ENCODE peak calls at places on chromosomes 11 and 22, in nine cellular contexts. F is HS-5; H is brain microvascular endothelial cell; T is bronchial epithelial cell; I is effector CD4-positive, alpha-beta T cell; K is tibial nerve; R is NCI-H1436; Z is suprapubic skin; M is CD8-positive, alpha-beta memory T cell. S is an unnamed sample.

GRCh38 chr11:92830382-92831148 is 138.9 kb upstream of the MTNR1B start:
- DNase-seq in F (no peak), H (no peak), T (no peak), I (no peak), K (no peak), R (no peak), Z (no peak), M (no peak), S (no peak)

GRCh38 chr11:23192256-23192655 is 332.0 kb upstream of the CCDC179 start:
- DNase-seq in F (no peak), H (no peak), T (peak; percentile 31), I (no peak), K (no peak), R (no peak), Z (no peak), M (no peak), S (peak; percentile 4)

GRCh38 chr22:37765953-37766566 is 41.7 kb upstream of the GCAT start:
- DNase-seq in F (no peak), H (no peak), T (no peak), I (no peak), K (no peak), R (no peak), Z (no peak), M (no peak), S (no peak)

GRCh38 chr11:9158898-9159391 is 67.5 kb upstream of the SCUBE2 start:
- DNase-seq in F (peak; percentile 55), H (peak; percentile 47), T (peak; percentile 88), I (no peak), K (no peak), R (no peak), Z (no peak), M (no peak), S (peak; percentile 27)

GRCh38 chr11:11806586-11806985 is 35.2 kb upstream of the USP47 start:
- DNase-seq in F (no peak), H (no peak), T (no peak), I (no peak), K (no peak), R (no peak), Z (no peak), M (no peak), S (no peak)

GRCh38 chr11:110735431-110736157 is 23.4 kb upstream of the ARHGAP20 start:
- DNase-seq in F (no peak), H (no peak), T (no peak), I (no peak), K (no peak), R (no peak), Z (no peak), M (no peak), S (no peak)

GRCh38 chr11:44887598-44887997 is 63.1 kb downstream of the TP53I11 start:
- DNase-seq in F (no peak), H (no peak), T (no peak), I (no peak), K (no peak), R (no peak), Z (no peak), M (no peak), S (no peak)

GRCh38 chr11:10641314-10642206 is 52.0 kb downstream of the IRAG1 start:
- DNase-seq in F (no peak), H (no peak), T (no peak), I (no peak), K (no peak), R (no peak), Z (no peak), M (no peak), S (no peak)

GRCh38 chr22:36743591-36744412 is 32.1 kb downstream of the IFT27 start:
- DNase-seq in F (no peak), H (no peak), T (no peak), I (no peak), K (no peak), R (no peak), Z (peak; percentile 53), M (no peak), S (no peak)

GRCh38 chr11:122923302-122923701 is 40.7 kb downstream of the JHY start:
- DNase-seq in F (no peak), H (no peak), T (peak; percentile 7), I (no peak), K (no peak), R (no peak), Z (no peak), M (no peak), S (no peak)

GRCh38 chr11:117823941-117824420 is 563 bp downstream of the FXYD2 start:
- DNase-seq in F (no peak), H (no peak), T (no peak), I (no peak), K (no peak), R (no peak), Z (peak; percentile 73), M (no peak), S (no peak)

GRCh38 chr22:19892249-19892879 is 37.7 kb upstream of the GNB1L start:
- DNase-seq in F (no peak), H (peak; percentile 22), T (peak; percentile 51), I (peak; percentile 52), K (no peak), R (no peak), Z (no peak), M (peak; percentile 21), S (peak; percentile 86)

GRCh38 chr11:27237641-27238040 is 125.4 kb downstream of the CCDC34 start:
- DNase-seq in F (no peak), H (no peak), T (no peak), I (no peak), K (no peak), R (no peak), Z (no peak), M (no peak), S (no peak)

GRCh38 chr11:45374632-45375031 is 88.5 kb upstream of the SYT13 start:
- DNase-seq in F (no peak), H (no peak), T (no peak), I (no peak), K (no peak), R (no peak), Z (no peak), M (no peak), S (peak; percentile 48)

GRCh38 chr22:29700206-29700948 is 19.4 kb upstream of the CABP7 start:
- DNase-seq in F (no peak), H (no peak), T (no peak), I (no peak), K (no peak), R (no peak), Z (peak; percentile 46), M (no peak), S (no peak)

GRCh38 chr22:33635766-33636165 is 284.5 kb downstream of the LARGE1 start:
- DNase-seq in F (no peak), H (no peak), T (no peak), I (no peak), K (no peak), R (no peak), Z (no peak), M (no peak), S (no peak)

GRCh38 chr11:65132988-65133700 is 1.2 kb downstream of the SYVN1 start:
- DNase-seq in F (no peak), H (no peak), T (peak; percentile 62), I (no peak), K (no peak), R (no peak), Z (peak; percentile 74), M (no peak), S (no peak)

GRCh38 chr11:96114178-96115070 is 190.5 kb upstream of the MTMR2 start:
- DNase-seq in F (no peak), H (no peak), T (peak; percentile 68), I (no peak), K (no peak), R (no peak), Z (no peak), M (no peak), S (no peak)

GRCh38 chr22:35380537-35381423 is at the start of gene HMOX1:
- DNase-seq in F (no peak), H (peak; percentile 70), T (peak; percentile 61), I (peak; percentile 18), K (peak; percentile 94), R (peak; percentile 55), Z (peak; percentile 95), M (peak; percentile 28), S (peak; percentile 66)

GRCh38 chr11:67642148-67642475 is 2.5 kb upstream of the TBX10 start:
- DNase-seq in F (no peak), H (no peak), T (no peak), I (no peak), K (no peak), R (no peak), Z (no peak), M (no peak), S (no peak)

GRCh38 chr11:18617688-18618340 is 16.3 kb downstream of the SPTY2D1 start:
- DNase-seq in F (no peak), H (peak; percentile 45), T (no peak), I (no peak), K (no peak), R (no peak), Z (no peak), M (no peak), S (no peak)

GRCh38 chr11:93196816-93197382 is 892 bp downstream of the SLC36A4 start:
- DNase-seq in F (no peak), H (no peak), T (no peak), I (no peak), K (no peak), R (no peak), Z (no peak), M (no peak), S (peak; percentile 41)

GRCh38 chr11:114348200-114349191 is 51.8 kb downstream of the C11orf71 start:
- DNase-seq in F (no peak), H (peak; percentile 81), T (peak; percentile 72), I (peak; percentile 9), K (peak; percentile 24), R (no peak), Z (no peak), M (no peak), S (peak; percentile 54)

GRCh38 chr11:77113382-77114088 is 10.9 kb downstream of the OMP start:
- DNase-seq in F (no peak), H (no peak), T (peak; percentile 13), I (no peak), K (no peak), R (no peak), Z (no peak), M (no peak), S (peak; percentile 50)

GRCh38 chr22:20589614-20590476 is 82.4 kb downstream of the MED15 start:
- DNase-seq in F (no peak), H (no peak), T (no peak), I (no peak), K (no peak), R (no peak), Z (no peak), M (no peak), S (no peak)

GRCh38 chr22:20573830-20574615 is 66.6 kb downstream of the MED15 start:
- DNase-seq in F (no peak), H (no peak), T (no peak), I (no peak), K (no peak), R (no peak), Z (no peak), M (no peak), S (no peak)

GRCh38 chr11:825366-826231 is 2.1 kb upstream of the CRACR2B start:
- DNase-seq in F (no peak), H (no peak), T (no peak), I (no peak), K (no peak), R (no peak), Z (no peak), M (no peak), S (no peak)

GRCh38 chr11:31417357-31417756 is 47.7 kb downstream of the DNAJC24 start:
- DNase-seq in F (no peak), H (no peak), T (no peak), I (no peak), K (no peak), R (no peak), Z (no peak), M (no peak), S (no peak)

GRCh38 chr11:13007702-13008435 is 1.2 kb upstream of the RASSF10 start:
- DNase-seq in F (no peak), H (no peak), T (peak; percentile 90), I (no peak), K (no peak), R (no peak), Z (no peak), M (no peak), S (no peak)

GRCh38 chr11:86608251-86608799 is 64.1 kb downstream of the ME3 start:
- DNase-seq in F (peak; percentile 71), H (peak; percentile 58), T (peak; percentile 80), I (no peak), K (peak; percentile 53), R (peak; percentile 72), Z (peak; percentile 82), M (no peak), S (no peak)

GRCh38 chr22:25187469-25187868 is 12.2 kb upstream of the CRYBB3 start:
- DNase-seq in F (no peak), H (no peak), T (no peak), I (no peak), K (no peak), R (no peak), Z (no peak), M (no peak), S (no peak)

S was measured in dermis microvascular lymphatic vessel endothelial cell.